ENCODE peak calls at places on chromosomes 5 and 9, in seven cellular contexts. R is right atrium auricular region, F is foreskin fibroblast, V is WERI-Rb-1, L is fibroblast of pulmonary artery, T is thoracic aorta, Z is transverse colon. Q is an unnamed sample.

GRCh38 chr9:88521308-88521707 is 13.7 kb upstream of the NXNL2 start:
- DNase-seq in L (no peak), T (no peak), V (peak), F (no peak), Z (no peak), R (no peak), Q (no peak)

GRCh38 chr9:4793412-4794005 is 765 bp downstream of the RCL1 start:
- DNase-seq in Z (no peak), T (no peak), F (no peak), V (no peak), R (no peak), L (peak), Q (no peak)

GRCh38 chr9:125227761-125228160 is 13.4 kb downstream of the HSPA5 start:
- DNase-seq in L (no peak), T (no peak), V (no peak), Z (no peak), R (no peak), F (no peak), Q (no peak)

GRCh38 chr5:61576556-61576955 is 244.5 kb downstream of the ZSWIM6 start:
- DNase-seq in V (no peak), T (no peak), Z (no peak), R (no peak), F (no peak), L (no peak), Q (no peak)

GRCh38 chr9:89405832-89406231 is 87.5 kb downstream of the SECISBP2 start:
- DNase-seq in Z (peak), T (no peak), L (no peak), F (no peak), V (no peak), R (no peak), Q (no peak)

GRCh38 chr5:9156282-9156681 is 389.6 kb downstream of the SEMA5A start:
- DNase-seq in Z (no peak), T (no peak), F (peak), V (peak), L (peak), R (no peak), Q (peak)

GRCh38 chr5:127686424-127686823 is 16.8 kb upstream of the CCDC192 start:
- DNase-seq in R (no peak), L (no peak), F (no peak), Z (no peak), T (no peak), V (no peak), Q (no peak)

GRCh38 chr5:57435701-57436134 is 46.9 kb downstream of the ACTBL2 start:
- DNase-seq in R (no peak), T (no peak), V (no peak), L (peak), F (peak), Z (no peak), Q (peak)

GRCh38 chr9:137506702-137507171 is 43.5 kb downstream of the PNPLA7 start:
- DNase-seq in R (no peak), Z (no peak), F (peak), T (no peak), L (no peak), V (no peak), Q (no peak)

GRCh38 chr5:2487152-2487763 is 264.2 kb downstream of the IRX2 start:
- DNase-seq in F (no peak), T (no peak), V (no peak), R (no peak), Z (no peak), L (no peak), Q (no peak)

GRCh38 chr5:160685695-160686094 is 166.3 kb downstream of the ATP10B start:
- DNase-seq in F (no peak), T (no peak), L (no peak), V (no peak), R (no peak), Z (no peak), Q (no peak)

GRCh38 chr5:130874861-130875419 is 290.1 kb downstream of the HINT1 start:
- DNase-seq in V (no peak), Z (no peak), R (no peak), F (peak), T (no peak), L (no peak), Q (no peak)

DNA sequence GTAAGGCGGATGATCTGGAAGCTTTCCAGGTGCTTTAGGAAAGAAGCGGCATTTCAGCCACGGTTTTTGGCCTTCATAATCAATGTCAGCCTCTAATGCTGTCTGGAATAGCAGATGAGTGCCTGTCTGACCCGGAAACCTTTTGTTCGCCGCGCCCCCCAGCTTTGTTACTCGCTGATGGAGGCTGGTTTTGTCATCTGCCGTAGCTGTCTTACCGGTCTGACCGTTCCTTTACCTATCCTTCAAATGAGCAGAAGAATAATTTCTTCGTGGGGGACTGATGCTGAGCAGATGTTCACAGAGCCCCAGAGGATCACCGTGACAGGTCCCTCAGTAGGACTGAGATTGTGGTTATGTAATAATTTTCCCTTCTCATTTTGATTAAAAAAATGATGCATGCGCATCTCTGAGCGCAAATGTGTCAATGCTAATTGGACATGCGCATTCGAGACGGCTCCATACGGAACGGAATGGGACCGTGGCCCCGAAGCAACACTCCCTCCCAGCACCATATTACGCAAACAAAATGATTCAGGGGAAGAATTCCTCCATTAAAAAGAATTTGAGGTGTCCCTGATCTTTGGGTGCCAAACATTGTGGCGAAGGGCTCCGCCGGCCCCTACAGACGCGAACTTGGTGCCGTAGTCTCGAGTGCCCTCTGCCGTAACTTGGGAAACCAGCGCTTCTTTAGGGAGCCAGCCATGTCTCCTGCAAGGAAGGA is 27.6 kb downstream of the TLX3 start:
- DNase-seq in F (peak), Z (peak), R (no peak), V (peak), L (peak), T (no peak), Q (peak)
- TF ChIP-seq CTCF in F (peak), Z (peak), R (peak), V (peak), L (peak), T (peak), Q (peak)

GRCh38 chr9:126386088-126386487 is 59.5 kb downstream of the MVB12B start:
- DNase-seq in F (no peak), Z (peak), L (peak), R (peak), T (no peak), V (no peak), Q (no peak)
- TF ChIP-seq CTCF in F (peak), Z (no peak), L (peak), R (peak), T (no peak), V (peak), Q (peak)

DNA sequence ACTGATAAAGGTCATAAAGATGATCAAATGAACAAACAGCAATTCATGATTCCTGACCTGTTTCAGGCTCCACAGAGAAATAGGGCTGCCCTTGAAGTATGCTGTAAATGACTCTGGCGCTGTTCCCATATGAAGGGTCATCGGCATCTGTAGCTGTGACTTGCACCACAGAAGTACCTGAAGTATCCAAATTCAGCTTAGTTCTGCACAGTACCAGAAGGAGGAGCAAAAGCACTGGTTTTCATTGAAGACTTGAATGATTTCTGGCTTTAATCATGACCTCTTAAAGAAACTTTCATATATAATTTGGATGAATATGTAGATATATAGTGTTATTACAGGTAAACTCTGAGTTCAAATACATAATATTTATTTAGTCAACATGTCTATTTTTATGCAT is 109.1 kb downstream of the CDH10 start:
- DNase-seq in L (no peak), Z (no peak), T (no peak), F (no peak), R (no peak), V (no peak), Q (no peak)
- TF ChIP-seq CTCF in L (no peak), Z (no peak), T (no peak), F (no peak), R (no peak), V (no peak), Q (no peak)

GRCh38 chr9:91004992-91005391 is 203.4 kb downstream of the SYK start:
- DNase-seq in V (no peak), Z (no peak), R (no peak), F (no peak), T (no peak), L (no peak), Q (no peak)
- TF ChIP-seq CTCF in V (peak), Z (no peak), R (no peak), F (no peak), T (no peak), L (no peak), Q (no peak)

DNA sequence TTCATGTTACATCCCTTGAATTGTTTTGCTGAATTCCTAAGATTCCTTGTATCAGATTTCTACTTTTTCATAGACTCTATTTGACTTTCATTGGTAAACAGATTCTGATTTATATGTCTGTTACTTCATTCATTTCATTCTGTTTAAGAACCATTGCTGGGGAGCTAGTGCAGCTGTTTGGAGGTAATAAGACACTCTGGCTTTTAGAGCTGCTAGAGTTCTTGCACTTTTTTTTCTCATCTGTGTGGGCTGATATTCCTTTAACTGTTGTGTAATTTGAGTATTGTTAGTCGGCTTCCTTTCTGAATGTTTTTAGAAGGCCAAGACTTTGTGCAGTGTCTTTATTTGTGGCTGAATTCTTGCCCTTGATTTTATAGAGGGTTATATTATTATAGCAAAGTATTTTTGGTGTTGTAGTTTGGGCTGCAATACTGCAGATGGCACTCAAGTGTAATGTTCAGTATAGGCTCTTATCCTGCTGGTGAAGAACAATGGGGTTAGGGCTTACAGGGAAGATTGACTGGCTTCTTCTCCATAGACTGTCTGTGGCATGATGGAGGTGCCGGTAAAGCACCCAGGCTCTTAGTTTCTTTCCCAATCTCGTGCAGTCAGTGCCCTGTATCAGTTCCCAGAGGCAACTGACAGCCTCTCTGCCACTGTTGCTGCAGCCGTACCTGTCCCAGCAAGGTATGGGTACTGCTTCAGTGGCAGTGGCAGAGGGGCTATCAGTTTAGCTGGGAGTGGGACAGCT is 162.2 kb downstream of the OXCT1 start:
- DNase-seq in F (peak), V (peak), T (no peak), L (peak), Z (no peak), R (no peak), Q (peak)
- TF ChIP-seq CTCF in F (peak), V (peak), T (no peak), L (peak), Z (no peak), R (no peak), Q (peak)

DNA sequence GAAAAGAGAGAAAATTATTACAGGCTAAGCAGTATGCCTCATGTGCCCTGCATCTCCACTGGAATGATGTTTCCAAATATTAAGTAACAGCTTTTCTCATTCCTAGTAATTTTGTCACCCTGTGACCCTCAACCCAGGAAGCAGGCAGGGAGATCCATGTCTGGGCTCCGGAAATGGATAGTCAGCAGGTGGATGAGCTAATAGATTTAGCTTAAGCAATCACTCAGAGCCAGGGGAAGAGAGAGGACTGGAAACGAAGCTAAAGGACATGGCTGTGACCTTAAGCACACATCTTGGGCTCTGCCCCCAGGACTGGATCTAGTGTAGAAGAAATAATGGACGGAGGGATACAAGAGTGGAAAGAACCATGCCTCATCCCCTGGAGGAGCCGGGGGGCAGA is 89.5 kb downstream of the ARSB start:
- DNase-seq in L (no peak), Z (no peak), V (no peak), F (peak), R (no peak), T (no peak), Q (no peak)
- TF ChIP-seq CTCF in L (no peak), Z (no peak), V (no peak), F (no peak), R (no peak), T (no peak), Q (no peak)

GRCh38 chr5:54531536-54531935 is 14.0 kb downstream of the SNX18 start:
- DNase-seq in V (no peak), F (no peak), Z (no peak), L (no peak), R (no peak), T (no peak), Q (no peak)

GRCh38 chr5:54534306-54534705 is 16.7 kb downstream of the SNX18 start:
- DNase-seq in L (no peak), V (no peak), T (no peak), F (no peak), Z (no peak), R (no peak), Q (no peak)

GRCh38 chr5:54535149-54535844 is 17.7 kb downstream of the SNX18 start:
- DNase-seq in V (no peak), L (no peak), R (no peak), Z (no peak), T (no peak), F (no peak), Q (no peak)

GRCh38 chr5:54537720-54538119 is 20.2 kb downstream of the SNX18 start:
- DNase-seq in L (no peak), V (no peak), Z (no peak), F (no peak), R (no peak), T (no peak), Q (no peak)

GRCh38 chr5:54533541-54534179 is 16.1 kb downstream of the SNX18 start:
- DNase-seq in F (no peak), T (no peak), R (no peak), Z (no peak), V (no peak), L (no peak), Q (no peak)
- TF ChIP-seq CTCF in F (no peak), T (no peak), R (no peak), Z (no peak), V (no peak), L (no peak), Q (no peak)

DNA sequence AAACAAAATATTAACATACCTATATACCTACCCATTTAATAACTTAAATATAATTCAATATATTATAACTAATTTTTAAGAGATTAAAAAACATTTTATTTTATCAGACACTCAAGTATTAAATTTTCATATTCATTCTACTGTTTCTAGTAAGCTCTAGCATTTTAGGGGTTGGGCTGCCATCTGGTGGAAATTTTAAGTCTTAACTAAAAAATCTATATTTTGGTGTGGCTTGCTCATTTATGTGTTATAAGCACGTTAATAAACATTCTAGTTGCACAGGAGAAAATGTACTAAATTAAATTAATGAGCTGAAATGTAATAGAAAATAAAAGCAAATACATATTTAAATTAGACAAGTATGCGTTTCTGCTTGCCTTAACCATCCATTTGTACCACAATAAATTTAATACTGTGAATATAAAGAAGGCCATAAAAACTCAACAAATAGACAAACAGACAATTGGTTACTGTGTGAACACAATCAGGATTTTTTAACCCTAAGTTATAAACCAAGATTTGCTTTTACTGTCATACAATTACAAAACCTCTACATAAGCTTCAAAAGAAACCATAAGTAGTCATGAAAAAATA is 1728.3 kb upstream of the CDH9 start:
- DNase-seq in V (peak), Z (no peak), L (peak), T (no peak), F (no peak), R (no peak), Q (peak)
- TF ChIP-seq CTCF in V (no peak), Z (no peak), L (peak), T (peak), F (peak), R (peak), Q (no peak)

GRCh38 chr5:35974570-35974969 is 16.6 kb downstream of the UGT3A1 start:
- DNase-seq in R (no peak), Z (no peak), V (no peak), F (no peak), T (no peak), L (no peak), Q (no peak)
- TF ChIP-seq CTCF in R (no peak), Z (no peak), V (no peak), F (no peak), T (no peak), L (no peak), Q (no peak)

GRCh38 chr9:121654497-121655140 is 3.2 kb downstream of the DAB2IP start:
- DNase-seq in R (no peak), Z (no peak), L (no peak), V (no peak), T (no peak), F (no peak), Q (no peak)
- TF ChIP-seq CTCF in R (no peak), Z (no peak), L (no peak), V (no peak), T (no peak), F (no peak), Q (no peak)

Q was measured in AG09309.